ENCODE peak calls at places on chromosomes 16 and 17, in five cellular contexts. V, Q, J, W and U are unnamed samples.

GRCh38 chr17:65855675-65856074 is 294.2 kb upstream of the AXIN2 start:
- DNase-seq in V (no peak), Q (no peak), J (no peak), W (no peak), U (no peak)

GRCh38 chr16:3754304-3754703 is 37.0 kb upstream of the TRAP1 start:
- DNase-seq in V (no peak), Q (no peak), J (no peak), W (peak; percentile 18), U (no peak)

GRCh38 chr17:38868095-38868967 is 1.5 kb upstream of the LASP1 start:
- DNase-seq in V (peak; percentile 72), Q (peak; percentile 38), J (peak; percentile 64), W (no peak), U (peak; percentile 46)

GRCh38 chr17:7439462-7440112 is at the start of gene FGF11:
- DNase-seq in V (no peak), Q (no peak), J (no peak), W (no peak), U (no peak)

GRCh38 chr16:67967183-67967955 is 1.1 kb downstream of the SLC12A4 start:
- DNase-seq in V (no peak), Q (no peak), J (no peak), W (no peak), U (peak; percentile 45)

GRCh38 chr16:1420111-1420539 is 422 bp downstream of the UQCC4 start:
- DNase-seq in V (no peak), Q (no peak), J (peak; percentile 20), W (no peak), U (no peak)

GRCh38 chr17:37465058-37465616 is 24.6 kb upstream of the DUSP14 start:
- DNase-seq in V (no peak), Q (no peak), J (no peak), W (no peak), U (peak; percentile 88)

GRCh38 chr17:71519285-71519684 is 601.5 kb upstream of the SOX9 start:
- DNase-seq in V (no peak), Q (no peak), J (no peak), W (no peak), U (peak; percentile 98)

GRCh38 chr17:63356275-63356905 is 89.7 kb downstream of the CYB561 start:
- DNase-seq in V (no peak), Q (no peak), J (peak; percentile 32), W (peak; percentile 53), U (peak; percentile 22)

GRCh38 chr17:29007456-29008455 is 1.9 kb upstream of the SEZ6 start:
- DNase-seq in V (no peak), Q (no peak), J (peak; percentile 60), W (no peak), U (peak; percentile 91)

GRCh38 chr17:45147102-45147580 is 1.1 kb upstream of the HEXIM1 start:
- DNase-seq in V (no peak), Q (peak; percentile 61), J (peak; percentile 89), W (no peak), U (no peak)

GRCh38 chr17:37527249-37527851 is 37.7 kb downstream of the DUSP14 start:
- DNase-seq in V (no peak), Q (no peak), J (peak; percentile 64), W (peak; percentile 26), U (peak; percentile 74)

GRCh38 chr16:31052131-31052530 is 18.8 kb downstream of the STX4 start:
- DNase-seq in V (no peak), Q (no peak), J (peak; percentile 78), W (peak; percentile 77), U (peak; percentile 98)

GRCh38 chr17:74118504-74118903 is 85.0 kb upstream of the RPL38 start:
- DNase-seq in V (no peak), Q (no peak), J (peak; percentile 22), W (no peak), U (no peak)

DNA sequence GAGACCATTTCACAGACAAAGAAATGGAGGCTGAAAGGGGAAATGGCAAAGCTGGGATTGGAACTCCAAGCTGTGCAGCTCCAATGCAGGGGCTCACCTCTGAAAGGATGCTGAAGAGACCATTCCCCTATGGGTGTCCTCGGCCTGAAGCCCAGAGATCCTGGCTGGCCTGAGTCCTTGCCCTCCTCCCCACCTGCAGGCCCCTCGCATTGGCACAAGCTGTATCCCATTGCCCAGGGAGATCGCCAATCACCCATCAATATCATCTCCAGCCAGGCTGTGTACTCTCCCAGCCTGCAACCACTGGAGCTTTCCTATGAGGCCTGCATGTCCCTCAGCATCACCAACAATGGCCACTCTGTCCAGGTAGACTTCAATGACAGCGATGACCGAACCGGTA is 2.6 kb downstream of the CA7 start:
- DNase-seq in V (no peak), Q (no peak), J (no peak), W (no peak), U (no peak)
- H3K27me3 ChIP-seq in V (peaks cover 52% of the 10 kb centered on the region), Q (peaks cover 30% of the 10 kb centered on the region), J (peaks cover 8% of the 10 kb centered on the region), W (peaks cover 68% of the 10 kb centered on the region), U (peaks cover 26% of the 10 kb centered on the region)

GRCh38 chr17:82388223-82388921 is 16.8 kb downstream of the UTS2R start:
- DNase-seq in V (peak; percentile 71), Q (no peak), J (no peak), W (no peak), U (no peak)

GRCh38 chr17:82385559-82386255 is 14.1 kb downstream of the UTS2R start:
- DNase-seq in V (peak; percentile 55), Q (no peak), J (peak; percentile 91), W (no peak), U (no peak)

GRCh38 chr17:82386256-82386831 is 14.8 kb downstream of the UTS2R start:
- DNase-seq in V (peak; percentile 62), Q (no peak), J (peak; percentile 77), W (no peak), U (no peak)

GRCh38 chr17:82387577-82388106 is 16.1 kb downstream of the UTS2R start:
- DNase-seq in V (no peak), Q (no peak), J (no peak), W (no peak), U (no peak)

GRCh38 chr17:82386881-82387498 is 15.4 kb downstream of the UTS2R start:
- DNase-seq in V (peak; percentile 40), Q (no peak), J (peak; percentile 49), W (no peak), U (no peak)
- H3K27me3 ChIP-seq in V (peaks cover 4% of the 10 kb centered on the region), Q (peaks cover 28% of the 10 kb centered on the region), J (peaks cover 5% of the 10 kb centered on the region), W (peaks cover 39% of the 10 kb centered on the region), U (peaks cover 2% of the 10 kb centered on the region)

GRCh38 chr16:54938351-54939346 is 8.0 kb downstream of the IRX5 start:
- DNase-seq in V (no peak), Q (no peak), J (no peak), W (no peak), U (no peak)

GRCh38 chr16:54937673-54938350 is 7.1 kb downstream of the IRX5 start:
- DNase-seq in V (no peak), Q (no peak), J (no peak), W (no peak), U (no peak)

GRCh38 chr16:54942353-54942943 is 11.8 kb downstream of the IRX5 start:
- DNase-seq in V (no peak), Q (no peak), J (no peak), W (no peak), U (no peak)

GRCh38 chr16:54939537-54940278 is 9.0 kb downstream of the IRX5 start:
- DNase-seq in V (no peak), Q (no peak), J (no peak), W (no peak), U (no peak)

DNA sequence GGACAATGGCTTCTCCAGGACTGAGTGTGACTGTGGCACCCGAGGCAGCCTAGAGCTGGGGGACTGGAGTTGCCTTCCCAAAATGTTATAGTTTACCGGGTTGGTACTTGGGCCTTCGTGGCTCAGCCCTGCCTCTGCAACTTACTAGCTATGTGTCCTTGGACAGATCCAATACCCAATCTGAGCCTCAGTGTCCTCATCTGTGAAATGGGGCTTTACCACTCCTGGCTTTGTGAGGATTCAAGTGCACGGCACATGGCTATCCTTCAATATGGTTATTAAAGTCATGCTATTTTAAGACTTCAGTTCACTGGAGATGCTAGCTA is 9.6 kb downstream of the IRX5 start:
- DNase-seq in V (no peak), Q (no peak), J (no peak), W (no peak), U (no peak)
- H3K27me3 ChIP-seq in V (peaks cover 48% of the 10 kb centered on the region), Q (peaks cover 52% of the 10 kb centered on the region), J (no peaks in the 10 kb centered on the region), W (peaks cover 60% of the 10 kb centered on the region), U (no peaks in the 10 kb centered on the region)

GRCh38 chr16:73049051-73049910 is 1.4 kb upstream of the ZFHX3 start:
- DNase-seq in V (no peak), Q (no peak), J (no peak), W (no peak), U (no peak)
- H3K27me3 ChIP-seq in V (no peaks in the 10 kb centered on the region), Q (no peaks in the 10 kb centered on the region), J (no peaks in the 10 kb centered on the region), W (no peaks in the 10 kb centered on the region), U (no peaks in the 10 kb centered on the region)